ENCODE peak calls at places on chromosomes 3 and 15, in eight cellular contexts. One of them, this sample, is unnamed. For H3K27me3, the result is how much of the 10 kb centered on the place peaks cover.

GRCh38 chr3:75001330-75001729 is 386.9 kb upstream of the CNTN3 start:
- DNase-seq in heart right ventricle: no peak
- DNase-seq in psoas muscle: no peak
- DNase-seq in heart left ventricle: no peak
- DNase-seq in left ventricle myocardium inferior: no peak
- DNase-seq in endodermal cell: no peak
- DNase-seq in SJSA1: no peak
- DNase-seq in HL-60: no peak
- DNase-seq in this sample: no peak

GRCh38 chr3:48594431-48595049 is 589 bp downstream of the COL7A1 start:
- DNase-seq in SJSA1: peak
- DNase-seq in heart left ventricle: no peak
- DNase-seq in left ventricle myocardium inferior: no peak
- DNase-seq in endodermal cell: peak
- DNase-seq in HL-60: no peak
- DNase-seq in heart right ventricle: no peak
- DNase-seq in psoas muscle: no peak
- DNase-seq in this sample: no peak

GRCh38 chr15:90143176-90143655 is 40.9 kb upstream of the IDH2 start:
- DNase-seq in psoas muscle: peak
- DNase-seq in heart right ventricle: peak
- DNase-seq in heart left ventricle: peak
- DNase-seq in endodermal cell: peak
- DNase-seq in SJSA1: peak
- DNase-seq in HL-60: peak
- DNase-seq in left ventricle myocardium inferior: peak
- DNase-seq in this sample: peak

GRCh38 chr3:172033392-172033791 is 6.0 kb upstream of the FNDC3B start:
- DNase-seq in left ventricle myocardium inferior: no peak
- DNase-seq in psoas muscle: no peak
- DNase-seq in endodermal cell: no peak
- DNase-seq in heart right ventricle: no peak
- DNase-seq in heart left ventricle: no peak
- DNase-seq in HL-60: no peak
- DNase-seq in SJSA1: no peak
- DNase-seq in this sample: no peak

GRCh38 chr3:170128977-170129431 is 52.5 kb downstream of the PHC3 start:
- DNase-seq in endodermal cell: peak
- DNase-seq in HL-60: peak
- DNase-seq in heart left ventricle: no peak
- DNase-seq in SJSA1: no peak
- DNase-seq in heart right ventricle: no peak
- DNase-seq in psoas muscle: no peak
- DNase-seq in left ventricle myocardium inferior: no peak
- DNase-seq in this sample: no peak

GRCh38 chr3:9185701-9186100 is 63.7 kb downstream of the SRGAP3 start:
- DNase-seq in endodermal cell: no peak
- DNase-seq in left ventricle myocardium inferior: no peak
- DNase-seq in psoas muscle: no peak
- DNase-seq in heart left ventricle: no peak
- DNase-seq in SJSA1: no peak
- DNase-seq in HL-60: no peak
- DNase-seq in heart right ventricle: no peak
- DNase-seq in this sample: no peak

GRCh38 chr3:11118181-11118682 is 36.1 kb upstream of the HRH1 start:
- DNase-seq in left ventricle myocardium inferior: no peak
- DNase-seq in psoas muscle: no peak
- DNase-seq in heart right ventricle: no peak
- DNase-seq in heart left ventricle: no peak
- DNase-seq in HL-60: no peak
- DNase-seq in SJSA1: no peak
- DNase-seq in endodermal cell: no peak
- DNase-seq in this sample: no peak

GRCh38 chr3:133330043-133330442 is 69.8 kb upstream of the BFSP2 start:
- DNase-seq in heart left ventricle: no peak
- DNase-seq in endodermal cell: peak
- DNase-seq in left ventricle myocardium inferior: no peak
- DNase-seq in SJSA1: no peak
- DNase-seq in HL-60: no peak
- DNase-seq in heart right ventricle: no peak
- DNase-seq in psoas muscle: no peak
- DNase-seq in this sample: no peak

GRCh38 chr3:188345223-188345622 is 191.3 kb downstream of the LPP start:
- DNase-seq in psoas muscle: no peak
- DNase-seq in heart left ventricle: no peak
- DNase-seq in endodermal cell: no peak
- DNase-seq in left ventricle myocardium inferior: no peak
- DNase-seq in heart right ventricle: no peak
- DNase-seq in SJSA1: no peak
- DNase-seq in HL-60: no peak
- DNase-seq in this sample: no peak

DNA sequence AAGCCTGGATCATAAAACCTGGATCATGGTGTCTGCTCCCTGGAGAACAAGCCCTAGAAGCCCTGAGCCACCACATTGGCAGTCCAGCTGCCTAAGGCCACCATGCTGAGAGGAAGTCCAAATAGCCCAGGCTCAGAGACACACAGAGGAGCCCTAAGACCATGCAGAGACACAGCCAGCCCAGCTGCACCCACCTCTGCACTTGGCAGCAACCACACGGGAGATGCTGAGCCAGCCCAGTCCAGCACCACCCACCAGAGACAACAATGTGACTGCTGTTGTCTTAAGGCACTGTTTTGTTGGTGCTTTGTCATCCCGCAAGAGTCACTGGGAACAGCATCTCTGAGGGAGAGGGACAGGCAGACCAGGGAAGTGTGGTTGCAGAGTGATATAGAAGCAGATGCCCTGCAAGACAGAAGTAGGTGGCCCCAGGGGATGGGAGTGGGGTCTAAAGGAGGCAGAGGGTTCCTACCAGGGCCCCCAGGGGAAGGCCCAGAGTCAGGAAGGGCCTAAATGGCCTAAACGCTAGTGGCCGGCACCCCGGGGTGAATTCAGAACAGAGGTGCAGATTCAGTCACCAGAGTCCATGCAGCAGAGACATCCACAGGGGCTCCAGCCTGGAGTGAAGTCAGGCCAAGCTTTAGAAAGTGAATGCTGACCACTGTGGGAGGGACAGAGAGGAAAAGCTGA is 105.4 kb upstream of the PRR20G start:
- DNase-seq in heart left ventricle: no peak
- DNase-seq in heart right ventricle: no peak
- DNase-seq in HL-60: no peak
- DNase-seq in endodermal cell: peak
- DNase-seq in psoas muscle: no peak
- DNase-seq in left ventricle myocardium inferior: peak
- DNase-seq in SJSA1: no peak
- DNase-seq in this sample: no peak
- H3K27me3 ChIP-seq in heart left ventricle: under half
- H3K27me3 ChIP-seq in heart right ventricle: under half
- H3K27me3 ChIP-seq in HL-60: under half
- H3K27me3 ChIP-seq in endodermal cell: under half
- H3K27me3 ChIP-seq in psoas muscle: under half
- H3K27me3 ChIP-seq in left ventricle myocardium inferior: half or more
- H3K27me3 ChIP-seq in SJSA1: under half
- H3K27me3 ChIP-seq in this sample: under half

GRCh38 chr3:72445827-72446405 is 402.3 kb downstream of the SHQ1 start:
- DNase-seq in endodermal cell: no peak
- DNase-seq in heart left ventricle: no peak
- DNase-seq in psoas muscle: no peak
- DNase-seq in heart right ventricle: no peak
- DNase-seq in SJSA1: no peak
- DNase-seq in HL-60: no peak
- DNase-seq in left ventricle myocardium inferior: no peak
- DNase-seq in this sample: no peak
- H3K4me3 ChIP-seq in endodermal cell: peak
- H3K4me3 ChIP-seq in heart left ventricle: peak
- H3K4me3 ChIP-seq in psoas muscle: peak
- H3K4me3 ChIP-seq in heart right ventricle: peak
- H3K4me3 ChIP-seq in SJSA1: peak
- H3K4me3 ChIP-seq in HL-60: peak
- H3K4me3 ChIP-seq in left ventricle myocardium inferior: peak
- H3K4me3 ChIP-seq in this sample: peak

GRCh38 chr15:43522247-43522646 is 4.8 kb downstream of the MAP1A start:
- DNase-seq in endodermal cell: no peak
- DNase-seq in left ventricle myocardium inferior: no peak
- DNase-seq in HL-60: no peak
- DNase-seq in heart right ventricle: no peak
- DNase-seq in SJSA1: no peak
- DNase-seq in psoas muscle: no peak
- DNase-seq in heart left ventricle: no peak
- DNase-seq in this sample: no peak
- H3K27me3 ChIP-seq in endodermal cell: half or more
- H3K27me3 ChIP-seq in left ventricle myocardium inferior: under half
- H3K27me3 ChIP-seq in HL-60: under half
- H3K27me3 ChIP-seq in heart right ventricle: under half
- H3K27me3 ChIP-seq in SJSA1: under half
- H3K27me3 ChIP-seq in psoas muscle: under half
- H3K27me3 ChIP-seq in heart left ventricle: under half
- H3K27me3 ChIP-seq in this sample: under half

GRCh38 chr15:31360843-31361763 is 34.5 kb downstream of the KLF13 start:
- DNase-seq in heart right ventricle: peak
- DNase-seq in left ventricle myocardium inferior: peak
- DNase-seq in endodermal cell: no peak
- DNase-seq in heart left ventricle: no peak
- DNase-seq in SJSA1: no peak
- DNase-seq in psoas muscle: no peak
- DNase-seq in HL-60: peak
- DNase-seq in this sample: no peak
- H3K4me3 ChIP-seq in heart right ventricle: peak
- H3K4me3 ChIP-seq in left ventricle myocardium inferior: peak
- H3K4me3 ChIP-seq in endodermal cell: no peak
- H3K4me3 ChIP-seq in heart left ventricle: peak
- H3K4me3 ChIP-seq in SJSA1: no peak
- H3K4me3 ChIP-seq in psoas muscle: no peak
- H3K4me3 ChIP-seq in HL-60: no peak
- H3K4me3 ChIP-seq in this sample: no peak

DNA sequence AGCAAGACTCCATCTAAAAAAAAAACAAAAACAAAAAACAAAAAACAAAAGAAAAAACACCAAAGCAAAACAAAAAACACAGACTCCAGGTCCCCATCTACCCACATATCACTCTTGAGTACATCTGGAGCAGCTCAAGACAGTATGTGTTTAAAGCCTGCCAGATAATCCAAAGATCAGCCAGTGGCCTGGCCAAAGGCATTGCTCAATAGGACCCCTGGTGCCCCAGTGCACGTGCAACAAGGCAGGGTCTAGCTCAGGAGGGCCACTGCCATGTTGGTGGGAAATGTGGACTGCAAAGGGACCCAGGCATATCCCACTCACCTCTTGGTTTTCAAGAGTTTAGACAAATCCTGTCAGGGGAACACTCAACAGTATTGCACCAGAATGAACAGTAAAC is 279.5 kb downstream of the RPLP1 start:
- DNase-seq in heart left ventricle: no peak
- DNase-seq in left ventricle myocardium inferior: no peak
- DNase-seq in SJSA1: no peak
- DNase-seq in HL-60: no peak
- DNase-seq in heart right ventricle: no peak
- DNase-seq in psoas muscle: no peak
- DNase-seq in endodermal cell: no peak
- DNase-seq in this sample: no peak
- H3K27me3 ChIP-seq in heart left ventricle: under half
- H3K27me3 ChIP-seq in left ventricle myocardium inferior: half or more
- H3K27me3 ChIP-seq in SJSA1: under half
- H3K27me3 ChIP-seq in HL-60: under half
- H3K27me3 ChIP-seq in heart right ventricle: under half
- H3K27me3 ChIP-seq in psoas muscle: under half
- H3K27me3 ChIP-seq in endodermal cell: under half
- H3K27me3 ChIP-seq in this sample: under half

GRCh38 chr15:59996498-59997041 is 7.5 kb upstream of the FOXB1 start:
- DNase-seq in heart left ventricle: no peak
- DNase-seq in HL-60: no peak
- DNase-seq in heart right ventricle: no peak
- DNase-seq in SJSA1: no peak
- DNase-seq in psoas muscle: no peak
- DNase-seq in left ventricle myocardium inferior: no peak
- DNase-seq in endodermal cell: peak
- DNase-seq in this sample: no peak

GRCh38 chr15:59995568-59996349 is 8.4 kb upstream of the FOXB1 start:
- DNase-seq in SJSA1: no peak
- DNase-seq in endodermal cell: peak
- DNase-seq in heart right ventricle: no peak
- DNase-seq in psoas muscle: no peak
- DNase-seq in left ventricle myocardium inferior: no peak
- DNase-seq in heart left ventricle: no peak
- DNase-seq in HL-60: no peak
- DNase-seq in this sample: no peak

GRCh38 chr15:59998256-59999063 is 5.7 kb upstream of the FOXB1 start:
- DNase-seq in left ventricle myocardium inferior: no peak
- DNase-seq in HL-60: no peak
- DNase-seq in heart right ventricle: no peak
- DNase-seq in SJSA1: no peak
- DNase-seq in psoas muscle: no peak
- DNase-seq in endodermal cell: peak
- DNase-seq in heart left ventricle: no peak
- DNase-seq in this sample: no peak

GRCh38 chr15:59999064-59999377 is 5.1 kb upstream of the FOXB1 start:
- DNase-seq in psoas muscle: no peak
- DNase-seq in SJSA1: no peak
- DNase-seq in HL-60: no peak
- DNase-seq in left ventricle myocardium inferior: no peak
- DNase-seq in heart right ventricle: no peak
- DNase-seq in endodermal cell: peak
- DNase-seq in heart left ventricle: no peak
- DNase-seq in this sample: no peak

GRCh38 chr15:59997070-59997701 is 6.9 kb upstream of the FOXB1 start:
- DNase-seq in HL-60: no peak
- DNase-seq in heart right ventricle: no peak
- DNase-seq in heart left ventricle: no peak
- DNase-seq in psoas muscle: no peak
- DNase-seq in SJSA1: peak
- DNase-seq in left ventricle myocardium inferior: no peak
- DNase-seq in endodermal cell: peak
- DNase-seq in this sample: no peak
- H3K4me3 ChIP-seq in HL-60: peak
- H3K4me3 ChIP-seq in heart right ventricle: peak
- H3K4me3 ChIP-seq in heart left ventricle: peak
- H3K4me3 ChIP-seq in psoas muscle: peak
- H3K4me3 ChIP-seq in SJSA1: peak
- H3K4me3 ChIP-seq in left ventricle myocardium inferior: peak
- H3K4me3 ChIP-seq in endodermal cell: peak
- H3K4me3 ChIP-seq in this sample: peak

DNA sequence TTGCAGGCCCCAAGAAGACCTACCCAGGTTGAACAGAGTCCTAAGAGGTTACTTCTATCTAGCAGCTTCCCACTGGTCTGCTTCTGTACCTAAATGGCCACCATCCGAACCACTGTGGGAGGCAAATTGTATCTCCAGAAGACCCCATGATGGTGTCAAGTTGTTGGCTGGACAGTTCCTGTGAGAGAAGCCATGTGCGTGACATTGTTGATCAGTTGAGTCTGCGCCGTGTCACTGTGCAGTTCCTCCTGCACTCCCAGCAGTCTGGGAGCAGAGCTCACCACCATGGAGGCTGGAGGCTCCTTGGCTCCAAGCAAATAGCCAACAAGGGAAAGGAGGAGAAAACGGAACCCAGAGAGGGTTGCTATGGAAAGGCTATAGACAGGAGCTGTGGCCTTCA is 7.5 kb upstream of the CYP1A1 start:
- DNase-seq in psoas muscle: no peak
- DNase-seq in heart left ventricle: no peak
- DNase-seq in heart right ventricle: no peak
- DNase-seq in left ventricle myocardium inferior: no peak
- DNase-seq in endodermal cell: no peak
- DNase-seq in HL-60: no peak
- DNase-seq in SJSA1: no peak
- DNase-seq in this sample: peak
- H3K27me3 ChIP-seq in psoas muscle: under half
- H3K27me3 ChIP-seq in heart left ventricle: under half
- H3K27me3 ChIP-seq in heart right ventricle: under half
- H3K27me3 ChIP-seq in left ventricle myocardium inferior: under half
- H3K27me3 ChIP-seq in endodermal cell: under half
- H3K27me3 ChIP-seq in HL-60: under half
- H3K27me3 ChIP-seq in SJSA1: under half
- H3K27me3 ChIP-seq in this sample: under half

This sample was measured in aorta.